ENCODE peak calls at places on chromosomes 2 and 18, in seven cellular contexts. One of them, this sample, is unnamed.

GRCh38 chr2:8676191-8676914 is 5.5 kb upstream of the ID2 start:
- DNase-seq in B cell: no peak
- DNase-seq in lung: peak
- DNase-seq in mammary epithelial cell: no peak
- DNase-seq in HFFc6: peak
- DNase-seq in A673: peak
- DNase-seq in activated CD8-positive, alpha-beta T cell treated with anti-CD3 and anti-CD28 coated beads for 36 hours: no peak
- DNase-seq in this sample: no peak

GRCh38 chr2:121541495-121541894 is 10.8 kb downstream of the RNU4ATAC start:
- DNase-seq in HFFc6: no peak
- DNase-seq in A673: no peak
- DNase-seq in activated CD8-positive, alpha-beta T cell treated with anti-CD3 and anti-CD28 coated beads for 36 hours: no peak
- DNase-seq in B cell: no peak
- DNase-seq in mammary epithelial cell: no peak
- DNase-seq in lung: no peak
- DNase-seq in this sample: no peak

GRCh38 chr18:32760391-32760790 is 12.4 kb downstream of the KLHL14 start:
- DNase-seq in A673: no peak
- DNase-seq in activated CD8-positive, alpha-beta T cell treated with anti-CD3 and anti-CD28 coated beads for 36 hours: no peak
- DNase-seq in lung: no peak
- DNase-seq in mammary epithelial cell: no peak
- DNase-seq in B cell: peak
- DNase-seq in HFFc6: no peak
- DNase-seq in this sample: no peak

GRCh38 chr2:180990794-180991193 is 10.4 kb downstream of the UBE2E3 start:
- DNase-seq in lung: no peak
- DNase-seq in HFFc6: no peak
- DNase-seq in activated CD8-positive, alpha-beta T cell treated with anti-CD3 and anti-CD28 coated beads for 36 hours: no peak
- DNase-seq in B cell: no peak
- DNase-seq in A673: no peak
- DNase-seq in mammary epithelial cell: no peak
- DNase-seq in this sample: no peak

GRCh38 chr2:144453039-144453336 is 66.9 kb downstream of the ZEB2 start:
- DNase-seq in A673: peak
- DNase-seq in HFFc6: peak
- DNase-seq in mammary epithelial cell: no peak
- DNase-seq in lung: no peak
- DNase-seq in B cell: no peak
- DNase-seq in activated CD8-positive, alpha-beta T cell treated with anti-CD3 and anti-CD28 coated beads for 36 hours: no peak
- DNase-seq in this sample: no peak

GRCh38 chr18:74411475-74411874 is 45.6 kb downstream of the DIPK1C start:
- DNase-seq in HFFc6: no peak
- DNase-seq in mammary epithelial cell: no peak
- DNase-seq in activated CD8-positive, alpha-beta T cell treated with anti-CD3 and anti-CD28 coated beads for 36 hours: no peak
- DNase-seq in A673: no peak
- DNase-seq in B cell: no peak
- DNase-seq in lung: no peak
- DNase-seq in this sample: no peak

GRCh38 chr2:119311371-119311770 is 55.3 kb downstream of the C2orf76 start:
- DNase-seq in lung: no peak
- DNase-seq in HFFc6: no peak
- DNase-seq in activated CD8-positive, alpha-beta T cell treated with anti-CD3 and anti-CD28 coated beads for 36 hours: no peak
- DNase-seq in mammary epithelial cell: no peak
- DNase-seq in A673: peak
- DNase-seq in B cell: no peak
- DNase-seq in this sample: no peak

GRCh38 chr18:25305584-25305983 is 46.4 kb downstream of the ZNF521 start:
- DNase-seq in HFFc6: no peak
- DNase-seq in A673: no peak
- DNase-seq in B cell: no peak
- DNase-seq in activated CD8-positive, alpha-beta T cell treated with anti-CD3 and anti-CD28 coated beads for 36 hours: no peak
- DNase-seq in mammary epithelial cell: no peak
- DNase-seq in lung: no peak
- DNase-seq in this sample: no peak

GRCh38 chr18:8911408-8912340 is 190.8 kb upstream of the NDUFV2 start:
- DNase-seq in HFFc6: no peak
- DNase-seq in A673: no peak
- DNase-seq in mammary epithelial cell: no peak
- DNase-seq in lung: no peak
- DNase-seq in B cell: no peak
- DNase-seq in activated CD8-positive, alpha-beta T cell treated with anti-CD3 and anti-CD28 coated beads for 36 hours: no peak
- DNase-seq in this sample: no peak

GRCh38 chr2:30147715-30148611 is 1.2 kb downstream of the YPEL5 start:
- DNase-seq in activated CD8-positive, alpha-beta T cell treated with anti-CD3 and anti-CD28 coated beads for 36 hours: peak
- DNase-seq in HFFc6: peak
- DNase-seq in A673: peak
- DNase-seq in lung: peak
- DNase-seq in mammary epithelial cell: peak
- DNase-seq in B cell: peak
- DNase-seq in this sample: peak
- TF ChIP-seq CTCF in activated CD8-positive, alpha-beta T cell treated with anti-CD3 and anti-CD28 coated beads for 36 hours: peak
- TF ChIP-seq CTCF in HFFc6: peak
- TF ChIP-seq CTCF in A673: peak
- TF ChIP-seq CTCF in lung: peak
- TF ChIP-seq CTCF in mammary epithelial cell: peak
- TF ChIP-seq CTCF in B cell: peak
- TF ChIP-seq CTCF in this sample: peak

GRCh38 chr2:96436416-96436815 is 68.7 kb downstream of the NEURL3 start:
- DNase-seq in A673: no peak
- DNase-seq in mammary epithelial cell: no peak
- DNase-seq in lung: no peak
- DNase-seq in activated CD8-positive, alpha-beta T cell treated with anti-CD3 and anti-CD28 coated beads for 36 hours: no peak
- DNase-seq in HFFc6: no peak
- DNase-seq in B cell: no peak
- DNase-seq in this sample: no peak

GRCh38 chr2:96438589-96438988 is 66.6 kb downstream of the NEURL3 start:
- DNase-seq in lung: no peak
- DNase-seq in mammary epithelial cell: no peak
- DNase-seq in B cell: no peak
- DNase-seq in A673: no peak
- DNase-seq in activated CD8-positive, alpha-beta T cell treated with anti-CD3 and anti-CD28 coated beads for 36 hours: no peak
- DNase-seq in HFFc6: no peak
- DNase-seq in this sample: no peak

GRCh38 chr2:96436961-96437360 is 68.2 kb downstream of the NEURL3 start:
- DNase-seq in B cell: no peak
- DNase-seq in mammary epithelial cell: no peak
- DNase-seq in HFFc6: no peak
- DNase-seq in A673: no peak
- DNase-seq in activated CD8-positive, alpha-beta T cell treated with anti-CD3 and anti-CD28 coated beads for 36 hours: no peak
- DNase-seq in lung: no peak
- DNase-seq in this sample: no peak

DNA sequence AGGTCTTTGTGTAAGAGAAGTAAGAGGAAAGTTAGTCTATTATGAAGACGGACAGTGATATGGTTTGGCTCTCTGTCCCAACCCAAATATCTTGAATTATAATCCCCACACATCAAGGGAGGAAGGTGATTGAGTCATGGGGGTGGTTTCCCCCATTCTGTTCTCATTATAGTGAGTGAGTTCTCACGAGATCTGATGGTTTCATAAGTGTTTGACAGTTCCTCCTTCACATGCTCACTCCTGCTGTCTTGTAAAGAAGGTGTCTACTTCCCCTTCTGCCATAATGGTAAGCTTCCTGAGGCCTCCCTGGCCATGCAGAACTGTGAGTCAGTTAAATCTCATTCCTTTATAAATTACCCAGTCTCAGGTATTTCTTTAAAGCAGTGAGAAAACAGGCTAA is 67.6 kb downstream of the NEURL3 start:
- DNase-seq in mammary epithelial cell: no peak
- DNase-seq in lung: no peak
- DNase-seq in B cell: no peak
- DNase-seq in A673: no peak
- DNase-seq in activated CD8-positive, alpha-beta T cell treated with anti-CD3 and anti-CD28 coated beads for 36 hours: no peak
- DNase-seq in HFFc6: no peak
- DNase-seq in this sample: no peak
- TF ChIP-seq CTCF in mammary epithelial cell: no peak
- TF ChIP-seq CTCF in lung: no peak
- TF ChIP-seq CTCF in B cell: no peak
- TF ChIP-seq CTCF in A673: no peak
- TF ChIP-seq CTCF in activated CD8-positive, alpha-beta T cell treated with anti-CD3 and anti-CD28 coated beads for 36 hours: no peak
- TF ChIP-seq CTCF in HFFc6: no peak
- TF ChIP-seq CTCF in this sample: no peak

DNA sequence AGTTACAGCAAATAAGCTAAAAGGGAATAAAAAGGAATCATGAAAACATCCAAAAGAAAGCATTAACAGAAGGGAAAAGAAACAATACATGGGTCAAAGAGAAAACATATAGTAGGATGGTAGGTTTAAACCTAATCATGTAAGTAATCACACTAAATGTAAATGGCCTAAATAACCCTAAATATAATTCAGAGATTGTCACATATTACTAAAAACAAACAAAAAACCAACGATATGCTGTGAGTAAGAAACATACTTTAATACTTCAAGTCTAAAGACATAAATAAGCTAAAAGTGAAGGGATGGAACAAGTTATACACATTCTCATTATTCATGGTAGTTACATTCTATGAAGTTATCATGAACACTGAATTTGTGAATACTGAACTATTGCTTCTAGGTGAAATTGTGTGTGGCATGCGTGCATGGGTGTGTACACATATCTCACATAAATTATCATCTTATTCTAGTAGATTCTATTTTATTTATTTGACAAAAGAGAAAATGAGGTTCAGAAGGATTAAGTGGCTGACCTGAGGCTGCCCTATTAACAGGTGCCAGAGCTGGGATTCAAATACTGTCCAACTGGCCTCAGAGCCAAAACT is 170.9 kb downstream of the SEPTIN10 start:
- DNase-seq in A673: no peak
- DNase-seq in lung: no peak
- DNase-seq in HFFc6: no peak
- DNase-seq in activated CD8-positive, alpha-beta T cell treated with anti-CD3 and anti-CD28 coated beads for 36 hours: no peak
- DNase-seq in B cell: no peak
- DNase-seq in mammary epithelial cell: no peak
- DNase-seq in this sample: no peak
- TF ChIP-seq CTCF in A673: no peak
- TF ChIP-seq CTCF in lung: no peak
- TF ChIP-seq CTCF in HFFc6: no peak
- TF ChIP-seq CTCF in activated CD8-positive, alpha-beta T cell treated with anti-CD3 and anti-CD28 coated beads for 36 hours: no peak
- TF ChIP-seq CTCF in B cell: no peak
- TF ChIP-seq CTCF in mammary epithelial cell: no peak
- TF ChIP-seq CTCF in this sample: no peak

GRCh38 chr2:6865346-6866238 is at the start of gene CMPK2:
- DNase-seq in HFFc6: no peak
- DNase-seq in B cell: peak
- DNase-seq in lung: peak
- DNase-seq in activated CD8-positive, alpha-beta T cell treated with anti-CD3 and anti-CD28 coated beads for 36 hours: peak
- DNase-seq in A673: peak
- DNase-seq in mammary epithelial cell: peak
- DNase-seq in this sample: peak
- TF ChIP-seq CTCF in HFFc6: no peak
- TF ChIP-seq CTCF in B cell: peak
- TF ChIP-seq CTCF in lung: no peak
- TF ChIP-seq CTCF in activated CD8-positive, alpha-beta T cell treated with anti-CD3 and anti-CD28 coated beads for 36 hours: no peak
- TF ChIP-seq CTCF in A673: peak
- TF ChIP-seq CTCF in mammary epithelial cell: no peak
- TF ChIP-seq CTCF in this sample: no peak

GRCh38 chr2:109473006-109473380 is 140.8 kb downstream of the SEPTIN10 start:
- DNase-seq in mammary epithelial cell: no peak
- DNase-seq in lung: no peak
- DNase-seq in A673: peak
- DNase-seq in B cell: no peak
- DNase-seq in activated CD8-positive, alpha-beta T cell treated with anti-CD3 and anti-CD28 coated beads for 36 hours: no peak
- DNase-seq in HFFc6: no peak
- DNase-seq in this sample: no peak
- TF ChIP-seq CTCF in mammary epithelial cell: no peak
- TF ChIP-seq CTCF in lung: no peak
- TF ChIP-seq CTCF in A673: no peak
- TF ChIP-seq CTCF in B cell: no peak
- TF ChIP-seq CTCF in activated CD8-positive, alpha-beta T cell treated with anti-CD3 and anti-CD28 coated beads for 36 hours: no peak
- TF ChIP-seq CTCF in HFFc6: no peak
- TF ChIP-seq CTCF in this sample: no peak

DNA sequence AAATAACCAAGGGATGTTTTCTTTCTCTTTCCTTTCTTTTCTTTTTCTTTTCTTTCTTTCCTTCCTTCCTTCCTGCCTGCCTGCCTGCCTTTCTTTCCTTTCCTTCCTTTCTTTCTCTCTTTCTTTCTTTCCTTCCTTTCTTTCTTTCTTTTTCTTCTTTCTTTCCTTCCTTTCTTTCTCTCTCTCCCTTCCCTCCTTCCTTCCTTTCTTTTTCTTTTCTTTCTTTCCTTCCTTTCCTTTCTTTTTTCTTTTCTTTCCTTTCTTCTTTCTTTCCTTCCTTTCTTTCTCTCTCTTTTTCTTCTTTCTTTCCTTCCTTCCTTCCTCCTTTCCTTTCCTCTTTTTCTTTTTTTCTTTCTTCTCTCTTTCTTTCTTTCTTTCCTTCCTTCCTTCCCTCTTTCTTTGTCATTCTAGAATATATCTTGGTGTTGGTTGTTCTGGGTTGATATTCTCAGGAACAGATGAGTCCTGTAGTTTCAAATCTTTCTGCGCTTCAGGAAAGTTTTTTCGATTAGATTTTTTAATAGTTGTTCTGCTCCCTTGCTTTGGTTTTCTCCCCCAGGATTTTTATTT is 101.5 kb upstream of the FBXO11 start:
- DNase-seq in A673: no peak
- DNase-seq in B cell: no peak
- DNase-seq in lung: no peak
- DNase-seq in mammary epithelial cell: no peak
- DNase-seq in HFFc6: no peak
- DNase-seq in activated CD8-positive, alpha-beta T cell treated with anti-CD3 and anti-CD28 coated beads for 36 hours: no peak
- DNase-seq in this sample: no peak
- TF ChIP-seq CTCF in A673: no peak
- TF ChIP-seq CTCF in B cell: peak
- TF ChIP-seq CTCF in lung: no peak
- TF ChIP-seq CTCF in mammary epithelial cell: no peak
- TF ChIP-seq CTCF in HFFc6: no peak
- TF ChIP-seq CTCF in activated CD8-positive, alpha-beta T cell treated with anti-CD3 and anti-CD28 coated beads for 36 hours: peak
- TF ChIP-seq CTCF in this sample: no peak

GRCh38 chr18:58671122-58671940 is at the start of gene MALT1:
- DNase-seq in B cell: peak
- DNase-seq in HFFc6: peak
- DNase-seq in lung: peak
- DNase-seq in activated CD8-positive, alpha-beta T cell treated with anti-CD3 and anti-CD28 coated beads for 36 hours: peak
- DNase-seq in mammary epithelial cell: peak
- DNase-seq in A673: peak
- DNase-seq in this sample: peak
- TF ChIP-seq CTCF in B cell: no peak
- TF ChIP-seq CTCF in HFFc6: peak
- TF ChIP-seq CTCF in lung: no peak
- TF ChIP-seq CTCF in activated CD8-positive, alpha-beta T cell treated with anti-CD3 and anti-CD28 coated beads for 36 hours: no peak
- TF ChIP-seq CTCF in mammary epithelial cell: no peak
- TF ChIP-seq CTCF in A673: no peak
- TF ChIP-seq CTCF in this sample: no peak

DNA sequence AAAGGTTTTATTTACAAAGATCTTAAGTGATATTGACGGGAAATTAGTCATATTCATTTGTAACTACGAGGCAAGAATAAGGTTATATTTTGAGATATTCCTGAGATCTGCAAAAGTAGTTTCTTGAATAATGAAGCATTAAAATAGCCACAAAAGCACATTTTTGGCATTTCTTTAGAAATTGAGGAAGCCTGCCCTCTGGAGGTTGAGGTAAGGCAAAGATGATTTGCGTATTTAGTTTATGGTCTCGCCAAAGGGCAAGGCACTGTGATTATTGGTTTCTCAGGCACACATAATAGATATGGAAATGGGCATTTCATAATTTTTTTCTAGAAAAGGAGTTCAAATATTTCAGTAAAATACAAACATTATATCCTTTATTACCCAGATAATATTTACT is 143.7 kb upstream of the RPRM start:
- DNase-seq in HFFc6: no peak
- DNase-seq in activated CD8-positive, alpha-beta T cell treated with anti-CD3 and anti-CD28 coated beads for 36 hours: no peak
- DNase-seq in lung: no peak
- DNase-seq in A673: peak
- DNase-seq in B cell: no peak
- DNase-seq in mammary epithelial cell: no peak
- DNase-seq in this sample: no peak
- TF ChIP-seq CTCF in HFFc6: no peak
- TF ChIP-seq CTCF in activated CD8-positive, alpha-beta T cell treated with anti-CD3 and anti-CD28 coated beads for 36 hours: no peak
- TF ChIP-seq CTCF in lung: no peak
- TF ChIP-seq CTCF in A673: peak
- TF ChIP-seq CTCF in B cell: no peak
- TF ChIP-seq CTCF in mammary epithelial cell: peak
- TF ChIP-seq CTCF in this sample: no peak

This sample was measured in natural killer cell.